ENCODE peak calls at places on chromosomes 7 and 10, in nine cellular contexts. U is mesenchymal stem cell; G is stimulated activated CD4-positive, alpha-beta T cell treated with anti-CD3 and anti-CD28 coated beads, Interleukin-2, amount 100 ng/mL, for 48 hours; Z is putamen; I is activated gamma-delta T cell; C is EH; Y is neural crest cell; Q is stimulated activated CD8-positive, alpha-beta memory T cell treated with anti-CD3 and anti-CD28 coated beads, Interleukin-4, amount 100 ng/mL, for 24 hours; L is GDM1. S is an unnamed sample.

GRCh38 chr10:101536800-101537199 is 51.3 kb downstream of the POLL start:
- DNase-seq in U (peak; percentile 21), G (no peak), Z (no peak), I (no peak), C (peak; percentile 32), Y (no peak), Q (no peak), L (no peak), S (peak; percentile 34)

GRCh38 chr7:100621554-100621953 is 9.2 kb downstream of the MOSPD3 start:
- DNase-seq in U (peak; percentile 14), G (no peak), Z (no peak), I (no peak), C (no peak), Y (no peak), Q (no peak), L (no peak), S (no peak)

GRCh38 chr10:1323951-1324350 is 267.8 kb downstream of the WDR37 start:
- DNase-seq in U (no peak), G (no peak), Z (no peak), I (no peak), C (no peak), Y (no peak), Q (no peak), L (no peak), S (no peak)

GRCh38 chr10:94075521-94075920 is 81.8 kb downstream of the PLCE1 start:
- DNase-seq in U (no peak), G (no peak), Z (no peak), I (no peak), C (peak; percentile 9), Y (no peak), Q (no peak), L (no peak), S (no peak)

GRCh38 chr10:17736223-17736622 is 15.8 kb upstream of the TMEM236 start:
- DNase-seq in U (no peak), G (no peak), Z (no peak), I (no peak), C (no peak), Y (peak; percentile 11), Q (no peak), L (no peak), S (no peak)

GRCh38 chr7:155007947-155008346 is 5.0 kb upstream of the PAXIP1 start:
- DNase-seq in U (peak; percentile 31), G (peak; percentile 5), Z (no peak), I (no peak), C (peak; percentile 26), Y (peak; percentile 14), Q (no peak), L (peak; percentile 18), S (no peak)

GRCh38 chr10:123990889-123991288 is 99.3 kb upstream of the CPXM2 start:
- DNase-seq in U (no peak), G (no peak), Z (no peak), I (no peak), C (no peak), Y (no peak), Q (no peak), L (no peak), S (no peak)

GRCh38 chr7:69911337-69911736 is 313.1 kb downstream of the AUTS2 start:
- DNase-seq in U (no peak), G (no peak), Z (no peak), I (no peak), C (no peak), Y (no peak), Q (no peak), L (no peak), S (no peak)

GRCh38 chr10:6920072-6921019 is 340.3 kb upstream of the PRKCQ start:
- DNase-seq in U (peak; percentile 54), G (peak; percentile 71), Z (peak; percentile 80), I (peak; percentile 15), C (peak; percentile 54), Y (peak; percentile 54), Q (peak; percentile 72), L (peak; percentile 85), S (peak; percentile 92)